ENCODE peak calls at places on chromosomes 3 and 15, in four cellular contexts. Y is cardiac fibroblast, Z is A673, N is AG10803. C is an unnamed sample.

GRCh38 chr15:49864251-49864650 is 243.4 kb downstream of the DTWD1 start:
- DNase-seq in Y (no peak), Z (no peak), N (peak; percentile 52), C (no peak)

GRCh38 chr3:37696661-37697060 is 165.0 kb upstream of the CTDSPL start:
- DNase-seq in Z (no peak), N (no peak), Y (no peak), C (no peak)

GRCh38 chr3:6867269-6867668 is 6.4 kb downstream of the GRM7 start:
- DNase-seq in N (no peak), Z (no peak), Y (no peak), C (no peak)

GRCh38 chr15:83561661-83562060 is 92.3 kb upstream of the ADAMTSL3 start:
- DNase-seq in Y (no peak), Z (no peak), N (no peak), C (no peak)

GRCh38 chr15:60643490-60644040 is 164.6 kb upstream of the ICE2 start:
- DNase-seq in Z (no peak), Y (no peak), N (no peak), C (no peak)

GRCh38 chr3:128590948-128591347 is 59.7 kb downstream of the RPN1 start:
- DNase-seq in Y (no peak), Z (no peak), N (no peak), C (no peak)

GRCh38 chr3:115708540-115708939 is 85.2 kb downstream of the GAP43 start:
- DNase-seq in Z (no peak), Y (no peak), N (no peak), C (no peak)

GRCh38 chr15:67142142-67143092 is 77.0 kb downstream of the SMAD3 start:
- DNase-seq in Y (peak; percentile 80), Z (no peak), N (peak; percentile 75), C (peak; percentile 73)

GRCh38 chr3:16200411-16200810 is 25.9 kb downstream of the GALNT15 start:
- DNase-seq in N (peak; percentile 61), Y (peak; percentile 50), Z (no peak), C (no peak)

GRCh38 chr3:11570251-11570650 is 73.5 kb downstream of the VGLL4 start:
- DNase-seq in N (peak; percentile 41), Y (no peak), Z (no peak), C (no peak)

GRCh38 chr3:37603722-37604121 is 258.0 kb upstream of the CTDSPL start:
- DNase-seq in N (no peak), Z (no peak), Y (no peak), C (no peak)

GRCh38 chr3:58038675-58039302 is 30.6 kb downstream of the FLNB start:
- DNase-seq in Z (no peak), N (peak; percentile 57), Y (peak; percentile 34), C (no peak)

GRCh38 chr15:100694381-100695012 is 92.1 kb downstream of the ASB7 start:
- DNase-seq in Y (no peak), N (peak; percentile 34), Z (no peak), C (peak; percentile 91)

GRCh38 chr15:57752426-57752825 is 45.9 kb downstream of the POLR2M start:
- DNase-seq in N (no peak), Z (peak; percentile 13), Y (no peak), C (no peak)

GRCh38 chr15:32855942-32856341 is 138.1 kb downstream of the GREM1 start:
- DNase-seq in Y (peak; percentile 100), Z (peak; percentile 81), N (peak; percentile 100), C (peak; percentile 99)

GRCh38 chr15:48096813-48097212 is 24.0 kb upstream of the SLC24A5 start:
- DNase-seq in Z (no peak), N (peak; percentile 71), Y (peak; percentile 77), C (peak; percentile 72)

GRCh38 chr3:177104299-177104992 is 92.8 kb downstream of the TBL1XR1 start:
- DNase-seq in Z (no peak), Y (no peak), N (no peak), C (no peak)

GRCh38 chr3:25423780-25424179 is 4.3 kb upstream of the RARB start:
- DNase-seq in Z (no peak), N (peak; percentile 62), Y (peak; percentile 76), C (peak; percentile 72)

GRCh38 chr3:122577409-122578028 is at the start of gene PARP15:
- DNase-seq in Z (no peak), Y (no peak), N (no peak), C (peak; percentile 4)

GRCh38 chr3:171000281-171000680 is 26.2 kb downstream of the SLC2A2 start:
- DNase-seq in Z (no peak), Y (no peak), N (peak; percentile 8), C (no peak)

GRCh38 chr3:31568649-31569048 is 35.9 kb downstream of the STT3B start:
- DNase-seq in N (no peak), Y (no peak), Z (no peak), C (no peak)

GRCh38 chr3:110968076-110968475 is 103.5 kb upstream of the NECTIN3 start:
- DNase-seq in Y (no peak), N (no peak), Z (no peak), C (no peak)

GRCh38 chr15:81752974-81753373 is 292.8 kb downstream of the MEX3B start:
- DNase-seq in N (no peak), Y (no peak), Z (peak; percentile 32), C (no peak)

GRCh38 chr3:155418426-155418825 is 124.9 kb upstream of the STRIT1 start:
- DNase-seq in N (no peak), Y (peak; percentile 24), Z (no peak), C (peak; percentile 41)

GRCh38 chr3:169618894-169619792 is 44.4 kb downstream of the MECOM start:
- DNase-seq in Y (no peak), N (no peak), Z (no peak), C (no peak)

GRCh38 chr3:133208184-133208583 is 170.0 kb downstream of the TMEM108 start:
- DNase-seq in Z (no peak), Y (no peak), N (no peak), C (no peak)

GRCh38 chr15:94040523-94041248 is 190.7 kb upstream of the MCTP2 start:
- DNase-seq in N (peak; percentile 78), Y (no peak), Z (no peak), C (peak; percentile 12)

GRCh38 chr3:169147246-169148008 is 516.1 kb downstream of the MECOM start:
- DNase-seq in N (peak; percentile 57), Y (peak; percentile 74), Z (peak; percentile 62), C (peak; percentile 79)

GRCh38 chr3:177721864-177722370 is 524.6 kb upstream of the TBL1XR1 start:
- DNase-seq in N (peak; percentile 49), Y (no peak), Z (no peak), C (no peak)

GRCh38 chr15:70420421-70421196 is 322.9 kb upstream of the TLE3 start:
- DNase-seq in Y (no peak), N (no peak), Z (peak; percentile 57), C (no peak)

GRCh38 chr3:12178091-12178820 is 19.5 kb upstream of the TIMP4 start:
- DNase-seq in Y (peak; percentile 78), N (peak; percentile 43), Z (no peak), C (peak; percentile 64)

GRCh38 chr15:70672081-70672480 is 91.3 kb downstream of the UACA start:
- DNase-seq in N (peak; percentile 51), Y (no peak), Z (no peak), C (no peak)

GRCh38 chr3:134775831-134776230 is 19.2 kb upstream of the EPHB1 start:
- DNase-seq in Y (no peak), N (no peak), Z (no peak), C (no peak)

GRCh38 chr3:83302091-83302490 is 1540.6 kb upstream of the GBE1 start:
- DNase-seq in N (no peak), Z (no peak), Y (no peak), C (no peak)

GRCh38 chr15:52733696-52734255 is 54.6 kb upstream of the ATOSA start:
- DNase-seq in N (peak; percentile 15), Y (no peak), Z (no peak), C (peak; percentile 13)
- H3K4me3 ChIP-seq in N (no peak overlapping the region), Y (no peak overlapping the region), Z (no peak overlapping the region), C (no peak overlapping the region)

GRCh38 chr3:72887378-72887722 is 496 bp upstream of the GXYLT2 start:
- DNase-seq in N (no peak), Y (no peak), Z (peak; percentile 22), C (no peak)

GRCh38 chr3:72887723-72888545 is at the start of gene GXYLT2:
- DNase-seq in N (peak; percentile 72), Z (peak; percentile 76), Y (peak; percentile 77), C (peak; percentile 73)

GRCh38 chr3:72890166-72890925 is 2.5 kb downstream of the GXYLT2 start:
- DNase-seq in Y (peak; percentile 5), Z (no peak), N (no peak), C (peak; percentile 22)

GRCh38 chr3:72889310-72890165 is 1.7 kb downstream of the GXYLT2 start:
- DNase-seq in N (no peak), Y (no peak), Z (no peak), C (peak; percentile 16)

DNA sequence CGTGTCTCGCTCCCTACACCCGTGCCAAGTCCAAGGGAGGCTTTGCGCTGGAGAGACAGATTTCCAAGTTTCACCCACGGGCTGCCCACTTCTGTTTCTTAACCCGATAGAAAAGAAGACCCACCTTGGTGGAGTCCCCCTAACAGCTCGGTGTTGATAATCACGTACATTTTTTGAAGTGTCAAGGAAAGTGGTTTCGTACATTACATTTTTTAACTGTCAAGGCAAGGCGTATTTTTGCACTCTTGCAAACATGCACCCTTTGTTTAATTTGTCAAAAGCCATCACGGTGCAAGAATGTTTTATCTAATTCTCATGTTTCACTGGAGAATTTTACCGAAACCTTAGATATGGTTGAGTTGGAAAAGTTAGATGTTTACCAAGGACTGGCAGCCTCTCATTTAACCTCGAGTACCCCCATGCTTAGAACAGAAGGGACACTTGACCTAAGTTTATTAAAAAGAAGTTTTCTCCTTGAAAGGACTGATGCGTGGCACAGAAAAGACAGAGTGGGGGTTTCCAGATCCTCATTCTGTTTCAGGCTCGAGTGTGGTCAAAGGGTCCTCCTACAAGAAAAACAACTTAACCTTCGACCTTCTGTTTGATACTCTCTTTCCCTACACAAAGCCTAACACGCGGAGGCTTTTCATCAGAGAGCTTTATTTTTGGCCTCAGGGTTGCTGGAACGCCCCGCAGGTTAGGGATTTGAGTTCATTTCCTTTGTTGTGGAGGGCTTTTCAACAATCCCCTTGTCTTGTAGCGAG is 882 bp downstream of the GXYLT2 start:
- DNase-seq in Z (peak; percentile 30), N (no peak), Y (peak; percentile 40), C (peak; percentile 56)
- TF ChIP-seq CTCF in Z (no peak), N (no peak), Y (no peak), C (no peak)

GRCh38 chr15:40354408-40355171 is 3.4 kb upstream of the DISP2 start:
- DNase-seq in Z (peak; percentile 73), N (no peak), Y (no peak), C (peak; percentile 57)
- H3K4me3 ChIP-seq in Z (no peak overlapping the region), N (no peak overlapping the region), Y (no peak overlapping the region), C (no peak overlapping the region)

GRCh38 chr3:100740207-100740606 is 30.9 kb downstream of the TFG start:
- DNase-seq in N (no peak), Z (no peak), Y (no peak), C (no peak)

GRCh38 chr3:100732435-100732834 is 23.1 kb downstream of the TFG start:
- DNase-seq in N (no peak), Y (no peak), Z (no peak), C (no peak)

DNA sequence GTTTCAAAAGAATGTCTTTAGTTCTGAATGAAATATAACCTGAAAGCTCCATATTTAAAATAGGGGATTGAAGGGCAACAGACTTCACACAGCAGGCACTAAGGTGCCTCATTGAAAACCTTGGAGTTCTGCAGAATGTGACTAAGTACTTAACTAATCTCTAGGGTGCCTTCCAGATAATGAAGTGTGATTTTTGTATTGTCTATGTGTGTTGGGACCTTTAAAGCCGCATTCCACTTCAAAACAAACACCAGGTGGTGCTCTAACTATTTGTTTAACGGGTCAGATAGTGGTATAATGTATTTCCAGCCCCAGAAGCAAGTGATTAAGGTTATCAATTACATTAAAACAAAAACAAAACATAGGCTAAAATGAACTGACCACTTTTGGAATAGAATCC is 28.0 kb downstream of the TFG start:
- DNase-seq in Y (peak; percentile 37), Z (peak; percentile 57), N (peak; percentile 37), C (peak; percentile 48)
- TF ChIP-seq CTCF in Y (peak; percentile 25), Z (peak; percentile 54), N (peak; percentile 53), C (peak; percentile 41)

GRCh38 chr3:50318163-50318562 is 4.4 kb downstream of the HYAL2 start:
- DNase-seq in N (no peak), Z (no peak), Y (no peak), C (no peak)
- H3K4me3 ChIP-seq in N (no peak overlapping the region), Z (no peak overlapping the region), Y (no peak overlapping the region), C (no peak overlapping the region)

C was measured in fibroblast of the aortic adventitia.